ENCODE peak calls at places on chromosomes 11 and 22, in six cellular contexts. U is fibroblast of gingiva; Y is activated CD4-positive, alpha-beta T cell treated with anti-CD3 and anti-CD28 coated beads for 24 hours; I is NCI-H1092; V is GM12891; X is activated T-cell treated with anti-CD3 and anti-CD28 coated beads for 1 hour. H is an unnamed sample.
A peak's percentile ranks its signal among the peaks of the same experiment; 100 is the strongest.

GRCh38 chr22:20206709-20207215 is 55.9 kb upstream of the CCDC188 start:
- DNase-seq in U (no peak), Y (no peak), I (no peak), V (no peak), X (no peak), H (peak; percentile 54)

GRCh38 chr11:57792870-57793269 is 31.3 kb downstream of the CTNND1 start:
- DNase-seq in U (no peak), Y (no peak), I (no peak), V (no peak), X (no peak), H (no peak)

GRCh38 chr11:129391864-129392263 is 16.2 kb downstream of the BARX2 start:
- DNase-seq in U (no peak), Y (no peak), I (no peak), V (no peak), X (no peak), H (no peak)

GRCh38 chr22:39351689-39352214 is 2.0 kb downstream of the SYNGR1 start:
- DNase-seq in U (no peak), Y (no peak), I (no peak), V (no peak), X (no peak), H (no peak)

GRCh38 chr22:29587938-29588699 is 7.2 kb upstream of the NIPSNAP1 start:
- DNase-seq in U (peak; percentile 86), Y (no peak), I (no peak), V (no peak), X (no peak), H (no peak)

GRCh38 chr11:2593393-2593950 is 106.3 kb downstream of the KCNQ1OT1 start:
- DNase-seq in U (no peak), Y (no peak), I (no peak), V (no peak), X (no peak), H (no peak)

GRCh38 chr11:44305643-44306468 is 4.1 kb downstream of the ALX4 start:
- DNase-seq in U (no peak), Y (no peak), I (no peak), V (no peak), X (no peak), H (peak; percentile 15)

GRCh38 chr11:69013009-69013951 is at the start of gene MRGPRF:
- DNase-seq in U (peak; percentile 95), Y (no peak), I (no peak), V (no peak), X (no peak), H (no peak)